ENCODE peak calls at places on chromosomes 12 and 14, in seven cellular contexts. U is body of pancreas; I is activated CD8-positive, alpha-beta T cell treated with anti-CD3 and anti-CD28 coated beads, Interleukin-2, amount 10 ng/mL, durations not matched to agents 7 days and 5 days; S is HFFc6; Q is NCI-H524 treated with DMSO at 0.1 percent for 48 hours; E is WTC11; D is OCI-M1. Z is an unnamed sample.
A peak's percentile ranks its signal among the peaks of the same experiment; 100 is the strongest.

GRCh38 chr14:93970589-93970966 is 5.8 kb downstream of the ASB2 start:
- DNase-seq in D (peak; percentile 22), I (peak; percentile 75), E (no peak), S (no peak), U (peak; percentile 64), Q (peak; percentile 70), Z (no peak)

GRCh38 chr12:1566449-1567135 is 27.8 kb downstream of the FBXL14 start:
- DNase-seq in I (no peak), U (no peak), E (peak; percentile 30), S (no peak), Q (no peak), D (no peak), Z (no peak)

GRCh38 chr14:67551123-67551522 is 18.0 kb downstream of the PLEKHH1 start:
- DNase-seq in U (no peak), D (no peak), E (no peak), S (no peak), Q (no peak), I (no peak), Z (no peak)

GRCh38 chr14:104536942-104537612 is 42.5 kb upstream of the C14orf180 start:
- DNase-seq in I (no peak), Q (no peak), S (no peak), D (no peak), E (no peak), U (no peak), Z (no peak)

GRCh38 chr14:90288646-90289355 is 32.4 kb downstream of the PSMC1 start:
- DNase-seq in Q (peak; percentile 93), S (no peak), D (no peak), E (no peak), I (no peak), U (no peak), Z (no peak)

GRCh38 chr12:46675736-46676135 is 150.1 kb downstream of the SLC38A4 start:
- DNase-seq in Q (no peak), U (peak; percentile 20), E (peak; percentile 31), D (peak; percentile 74), I (no peak), S (peak; percentile 20), Z (peak; percentile 40)

GRCh38 chr12:47356129-47356622 is 276.4 kb upstream of the AMIGO2 start:
- DNase-seq in Q (no peak), D (peak; percentile 95), I (peak; percentile 31), E (no peak), S (no peak), U (peak; percentile 27), Z (no peak)

GRCh38 chr12:46948936-46949555 is 123.2 kb upstream of the SLC38A4 start:
- DNase-seq in I (no peak), U (no peak), Q (no peak), E (no peak), D (no peak), S (no peak), Z (no peak)

GRCh38 chr12:13583630-13584029 is 387.1 kb downstream of the EMP1 start:
- DNase-seq in E (no peak), S (no peak), Q (no peak), I (no peak), U (no peak), D (no peak), Z (no peak)

GRCh38 chr12:123471374-123472068 is 13.6 kb downstream of the SNRNP35 start:
- DNase-seq in S (peak; percentile 55), I (no peak), U (no peak), D (no peak), Q (no peak), E (no peak), Z (peak; percentile 68)

GRCh38 chr14:51869426-51870113 is 9.2 kb downstream of the GNG2 start:
- DNase-seq in U (no peak), E (no peak), D (no peak), I (peak; percentile 42), S (no peak), Q (no peak), Z (no peak)

GRCh38 chr14:95024380-95024779 is 132.9 kb downstream of the DICER1 start:
- DNase-seq in S (no peak), E (no peak), I (peak; percentile 14), D (no peak), Q (no peak), U (no peak), Z (no peak)

GRCh38 chr12:111586986-111587385 is 12.1 kb downstream of the ATXN2 start:
- DNase-seq in D (no peak), U (no peak), I (no peak), S (no peak), E (no peak), Q (no peak), Z (no peak)

GRCh38 chr12:79527498-79527897 is 163.3 kb downstream of the PAWR start:
- DNase-seq in E (no peak), Q (no peak), S (no peak), U (no peak), D (no peak), I (no peak), Z (no peak)

GRCh38 chr14:88559852-88560251 is 3.0 kb upstream of the ZC3H14 start:
- DNase-seq in E (no peak), I (no peak), U (no peak), D (peak; percentile 42), S (peak; percentile 81), Q (peak; percentile 29), Z (peak; percentile 46)

GRCh38 chr12:131753757-131754156 is 42.9 kb downstream of the SFSWAP start:
- DNase-seq in Q (no peak), S (no peak), E (no peak), D (no peak), I (no peak), U (no peak), Z (no peak)

GRCh38 chr14:95515080-95515489 is 1.4 kb downstream of the SYNE3 start:
- DNase-seq in Q (no peak), I (no peak), E (peak; percentile 29), U (no peak), S (no peak), D (no peak), Z (peak; percentile 55)

GRCh38 chr12:44542716-44543115 is 333.4 kb downstream of the NELL2 start:
- DNase-seq in S (no peak), I (no peak), D (no peak), U (no peak), Q (no peak), E (no peak), Z (no peak)

GRCh38 chr12:91109148-91109564 is 2.1 kb downstream of the LUM start:
- DNase-seq in I (peak; percentile 67), E (peak; percentile 82), Q (no peak), D (peak; percentile 86), S (peak; percentile 68), U (peak; percentile 66), Z (peak; percentile 36)